ENCODE peak calls at places on chromosome X, in four cellular contexts. Y is GM12878, X is K562, M is H1. J is an unnamed sample.
A peak's percentile ranks its signal among the peaks of the same experiment; 100 is the strongest.

GRCh38 chrX:111460612-111461011 is 48.6 kb upstream of the DCX start:
- DNase-seq in X (no peak), M (no peak), Y (no peak), J (no peak)

GRCh38 chrX:8743126-8743732 is 11.3 kb upstream of the ANOS1 start:
- DNase-seq in Y (no peak), X (peak; percentile 59), M (no peak), J (peak; percentile 41)

GRCh38 chrX:28773807-28774206 is 186.6 kb downstream of the IL1RAPL1 start:
- DNase-seq in M (no peak), X (no peak), Y (no peak), J (no peak)

GRCh38 chrX:50470103-50471031 is at the start of gene DGKK:
- DNase-seq in M (no peak), Y (no peak), X (no peak), J (peak; percentile 72)

GRCh38 chrX:112734250-112734649 is 54.5 kb upstream of the LHFPL1 start:
- DNase-seq in X (no peak), Y (no peak), M (no peak), J (no peak)

GRCh38 chrX:45602151-45602550 is 401.5 kb upstream of the DIPK2B start:
- DNase-seq in M (no peak), Y (no peak), X (no peak), J (no peak)

GRCh38 chrX:49879656-49880277 is 483 bp downstream of the USP27X start:
- DNase-seq in Y (no peak), X (no peak), M (no peak), J (peak; percentile 63)

GRCh38 chrX:10021461-10022272 is 54.5 kb downstream of the CLDN34 start:
- DNase-seq in Y (no peak), X (no peak), M (no peak), J (no peak)

GRCh38 chrX:39629001-39629400 is 468.8 kb downstream of the BCOR start:
- DNase-seq in M (no peak), X (no peak), Y (no peak), J (no peak)

GRCh38 chrX:75303795-75304194 is 29.9 kb downstream of the UPRT start:
- DNase-seq in Y (no peak), M (no peak), X (no peak), J (no peak)

GRCh38 chrX:147565239-147565638 is 346.5 kb upstream of the FMR1 start:
- DNase-seq in Y (no peak), M (no peak), X (no peak), J (no peak)

GRCh38 chrX:136710324-136710951 is 62.5 kb downstream of the CD40LG start:
- DNase-seq in M (no peak), X (no peak), Y (no peak), J (no peak)

GRCh38 chrX:118423558-118423957 is 72.1 kb upstream of the DOCK11 start:
- DNase-seq in Y (peak; percentile 24), X (no peak), M (no peak), J (no peak)

GRCh38 chrX:15269618-15270521 is at the start of gene ASB9:
- DNase-seq in M (no peak), X (peak; percentile 52), Y (no peak), J (peak; percentile 45)

GRCh38 chrX:103063191-103063845 is 653 bp downstream of the BEX1 start:
- DNase-seq in X (peak; percentile 21), Y (no peak), M (peak; percentile 7), J (peak; percentile 78)

GRCh38 chrX:16076834-16077233 is 46.5 kb upstream of the GRPR start:
- DNase-seq in M (no peak), X (no peak), Y (no peak), J (no peak)

GRCh38 chrX:85619962-85620361 is 240.5 kb upstream of the POF1B start:
- DNase-seq in X (no peak), Y (no peak), M (no peak), J (no peak)
- TF ChIP-seq NRF1 in X (no peak), Y (no peak), M (no peak), J (no peak)

GRCh38 chrX:154734101-154734781 is 16.6 kb downstream of the GAB3 start:
- DNase-seq in X (peak; percentile 32), M (no peak), Y (no peak), J (no peak)
- H3K27ac ChIP-seq in X (peak overlapping the region; percentile 60), M (no peak overlapping the region), Y (peak overlapping the region; percentile 45), J (no peak overlapping the region)

GRCh38 chrX:56219702-56220101 is 12.5 kb upstream of the KLF8 start:
- DNase-seq in M (no peak), Y (no peak), X (no peak), J (no peak)
- TF ChIP-seq NRF1 in M (no peak), Y (no peak), X (no peak), J (no peak)

GRCh38 chrX:119427024-119427794 is 28.1 kb downstream of the SLC25A43 start:
- DNase-seq in Y (peak; percentile 28), M (no peak), X (peak; percentile 66), J (no peak)
- H3K27ac ChIP-seq in Y (peak overlapping the region; percentile 70), M (no peak overlapping the region), X (peak overlapping the region; percentile 44), J (no peak overlapping the region)

GRCh38 chrX:12946838-12947544 is 27.9 kb upstream of the TMSB4X start:
- DNase-seq in M (peak; percentile 54), Y (peak; percentile 85), X (peak; percentile 89), J (peak; percentile 62)
- TF ChIP-seq NRF1 in M (no peak), Y (no peak), X (no peak), J (no peak)